ENCODE peak calls at places on chromosomes 4 and X, in seven cellular contexts. One of them, this sample, is unnamed.

GRCh38 chrX:109134777-109135176 is 347.1 kb downstream of the GUCY2F start:
- DNase-seq in RPMI8226: no peak
- DNase-seq in amygdala: no peak
- DNase-seq in breast epithelium: no peak
- DNase-seq in DMS79 treated with DMSO at 0.1 percent for 48 hours: no peak
- DNase-seq in iris pigment epithelial cell: no peak
- DNase-seq in activated T-helper 1 cell treated with anti-CD3 and anti-CD28 coated beads, Interleukin-2, amount 50 U/mL, for 16 hours: no peak
- DNase-seq in this sample: no peak

GRCh38 chr4:76420311-76420710 is 630 bp downstream of the CCDC158 start:
- DNase-seq in RPMI8226: no peak
- DNase-seq in amygdala: no peak
- DNase-seq in breast epithelium: no peak
- DNase-seq in DMS79 treated with DMSO at 0.1 percent for 48 hours: no peak
- DNase-seq in iris pigment epithelial cell: no peak
- DNase-seq in activated T-helper 1 cell treated with anti-CD3 and anti-CD28 coated beads, Interleukin-2, amount 50 U/mL, for 16 hours: no peak
- DNase-seq in this sample: no peak

GRCh38 chrX:112834016-112834855 is 6.4 kb downstream of the AMOT start:
- DNase-seq in RPMI8226: no peak
- DNase-seq in amygdala: no peak
- DNase-seq in breast epithelium: no peak
- DNase-seq in DMS79 treated with DMSO at 0.1 percent for 48 hours: peak; percentile 38
- DNase-seq in iris pigment epithelial cell: peak; percentile 17
- DNase-seq in activated T-helper 1 cell treated with anti-CD3 and anti-CD28 coated beads, Interleukin-2, amount 50 U/mL, for 16 hours: no peak
- DNase-seq in this sample: no peak

GRCh38 chr4:98518555-98519267 is 139.7 kb downstream of the TSPAN5 start:
- DNase-seq in RPMI8226: no peak
- DNase-seq in amygdala: no peak
- DNase-seq in breast epithelium: no peak
- DNase-seq in DMS79 treated with DMSO at 0.1 percent for 48 hours: no peak
- DNase-seq in iris pigment epithelial cell: no peak
- DNase-seq in activated T-helper 1 cell treated with anti-CD3 and anti-CD28 coated beads, Interleukin-2, amount 50 U/mL, for 16 hours: no peak
- DNase-seq in this sample: no peak

GRCh38 chr4:185304944-185305690 is 90.6 kb downstream of the LRP2BP start:
- DNase-seq in RPMI8226: peak; percentile 26
- DNase-seq in amygdala: no peak
- DNase-seq in breast epithelium: no peak
- DNase-seq in DMS79 treated with DMSO at 0.1 percent for 48 hours: no peak
- DNase-seq in iris pigment epithelial cell: no peak
- DNase-seq in activated T-helper 1 cell treated with anti-CD3 and anti-CD28 coated beads, Interleukin-2, amount 50 U/mL, for 16 hours: no peak
- DNase-seq in this sample: no peak

GRCh38 chr4:40199999-40200880 is 3.4 kb downstream of the RHOH start:
- DNase-seq in RPMI8226: peak; percentile 82
- DNase-seq in amygdala: no peak
- DNase-seq in breast epithelium: no peak
- DNase-seq in DMS79 treated with DMSO at 0.1 percent for 48 hours: no peak
- DNase-seq in iris pigment epithelial cell: no peak
- DNase-seq in activated T-helper 1 cell treated with anti-CD3 and anti-CD28 coated beads, Interleukin-2, amount 50 U/mL, for 16 hours: peak; percentile 41
- DNase-seq in this sample: no peak

GRCh38 chr4:118894034-118894433 is 5.4 kb downstream of the SYNPO2 start:
- DNase-seq in RPMI8226: no peak
- DNase-seq in amygdala: no peak
- DNase-seq in breast epithelium: no peak
- DNase-seq in DMS79 treated with DMSO at 0.1 percent for 48 hours: no peak
- DNase-seq in iris pigment epithelial cell: no peak
- DNase-seq in activated T-helper 1 cell treated with anti-CD3 and anti-CD28 coated beads, Interleukin-2, amount 50 U/mL, for 16 hours: no peak
- DNase-seq in this sample: no peak

GRCh38 chr4:82431026-82431745 is 796 bp downstream of the ENOPH1 start:
- DNase-seq in RPMI8226: peak; percentile 59
- DNase-seq in amygdala: no peak
- DNase-seq in breast epithelium: peak; percentile 29
- DNase-seq in DMS79 treated with DMSO at 0.1 percent for 48 hours: peak; percentile 66
- DNase-seq in iris pigment epithelial cell: peak; percentile 42
- DNase-seq in activated T-helper 1 cell treated with anti-CD3 and anti-CD28 coated beads, Interleukin-2, amount 50 U/mL, for 16 hours: peak; percentile 22
- DNase-seq in this sample: no peak